ENCODE peak calls at places on chromosomes 7 and 10, in five cellular contexts. F is caudate nucleus, L is AG09309, G is left ventricle myocardium inferior, M is stomach. B is an unnamed sample.

GRCh38 chr7:8274589-8274988 is 12.6 kb upstream of the ICA1 start:
- DNase-seq in F (no peak), L (no peak), G (no peak), M (no peak), B (no peak)

GRCh38 chr7:8147004-8147403 is 115.0 kb downstream of the ICA1 start:
- DNase-seq in F (no peak), L (no peak), G (no peak), M (no peak), B (no peak)

GRCh38 chr7:57220746-57221145 is 88.5 kb upstream of the ZNF479 start:
- DNase-seq in F (no peak), L (no peak), G (no peak), M (no peak), B (no peak)

GRCh38 chr7:139108256-139109187 is 998 bp downstream of the ZC3HAV1 start:
- DNase-seq in F (no peak), L (no peak), G (peak), M (peak), B (no peak)

GRCh38 chr10:43196131-43196980 is 58.1 kb downstream of the CSGALNACT2 start:
- DNase-seq in F (no peak), L (no peak), G (no peak), M (no peak), B (no peak)

GRCh38 chr7:84144480-84144879 is 50.1 kb downstream of the SEMA3A start:
- DNase-seq in F (no peak), L (no peak), G (no peak), M (no peak), B (no peak)

GRCh38 chr10:120950103-120950561 is 99.0 kb downstream of the WDR11 start:
- DNase-seq in F (no peak), L (no peak), G (no peak), M (no peak), B (peak)

GRCh38 chr7:80439894-80440811 is 71.7 kb downstream of the GNAT3 start:
- DNase-seq in F (no peak), L (peak), G (no peak), M (no peak), B (no peak)

GRCh38 chr7:522071-522937 is 2.7 kb upstream of the PDGFA start:
- DNase-seq in F (no peak), L (no peak), G (peak), M (peak), B (no peak)

GRCh38 chr7:28480595-28480994 is 68.3 kb downstream of the CREB5 start:
- DNase-seq in F (no peak), L (no peak), G (no peak), M (no peak), B (no peak)

GRCh38 chr7:31443457-31443856 is 70.4 kb upstream of the ITPRID1 start:
- DNase-seq in F (no peak), L (peak), G (no peak), M (no peak), B (peak)

GRCh38 chr10:7529638-7530037 is 118.8 kb upstream of the SFMBT2 start:
- DNase-seq in F (peak), L (no peak), G (no peak), M (no peak), B (no peak)

GRCh38 chr7:143248781-143249354 is 14.4 kb upstream of the GSTK1 start:
- DNase-seq in F (no peak), L (no peak), G (no peak), M (no peak), B (no peak)

GRCh38 chr10:71555087-71555728 is 158.5 kb downstream of the CDH23 start:
- DNase-seq in F (no peak), L (no peak), G (no peak), M (no peak), B (no peak)

GRCh38 chr10:88759366-88760101 is at the start of gene LIPN:
- DNase-seq in F (no peak), L (no peak), G (no peak), M (no peak), B (no peak)

GRCh38 chr7:50146692-50147091 is 53.6 kb upstream of the ZPBP start:
- DNase-seq in F (no peak), L (no peak), G (no peak), M (no peak), B (no peak)

GRCh38 chr7:1969459-1970284 is 263.1 kb downstream of the MAD1L1 start:
- DNase-seq in F (no peak), L (no peak), G (no peak), M (no peak), B (no peak)

GRCh38 chr10:133378251-133379096 is 588 bp upstream of the PAOX start:
- DNase-seq in F (peak), L (no peak), G (peak), M (peak), B (no peak)

GRCh38 chr7:129859188-129859587 is 93.6 kb downstream of the UBE2H start:
- DNase-seq in F (no peak), L (no peak), G (no peak), M (no peak), B (no peak)

GRCh38 chr7:68783671-68784070 is 814.6 kb upstream of the AUTS2 start:
- DNase-seq in F (no peak), L (no peak), G (no peak), M (no peak), B (no peak)

GRCh38 chr7:55177589-55178261 is 158.9 kb downstream of the EGFR start:
- DNase-seq in F (no peak), L (no peak), G (peak), M (peak), B (no peak)

GRCh38 chr7:17930546-17930945 is 9.7 kb downstream of the SNX13 start:
- DNase-seq in F (no peak), L (no peak), G (no peak), M (no peak), B (no peak)